ENCODE peak calls at places on chromosomes 16 and 17, in nine cellular contexts. Y is fibroblast of gingiva; S is AG08396; I is GM03348; F is amygdala; B is thoracic aorta; X is HFF-Myc; D is naive thymus-derived CD8-positive, alpha-beta T cell; N is stimulated activated CD4-positive, alpha-beta T cell treated with anti-CD3 and anti-CD28 coated beads, Interleukin-15, amount 100 ng/mL, for 48 hours. E is an unnamed sample.

GRCh38 chr16:56041556-56042140 is 149.6 kb upstream of the GNAO1 start:
- DNase-seq in S (no peak), X (no peak), I (no peak), B (no peak), F (no peak), D (no peak), Y (no peak), N (peak), E (no peak)

GRCh38 chr17:45813051-45813731 is 29.1 kb downstream of the CRHR1 start:
- DNase-seq in F (peak), S (no peak), D (no peak), Y (no peak), X (no peak), N (no peak), B (no peak), I (no peak), E (no peak)

GRCh38 chr16:56221995-56222394 is 30.7 kb downstream of the GNAO1 start:
- DNase-seq in Y (no peak), X (no peak), D (no peak), N (no peak), I (no peak), F (no peak), S (no peak), B (no peak), E (no peak)

GRCh38 chr16:79492036-79492435 is 108.5 kb downstream of the MAF start:
- DNase-seq in D (no peak), F (no peak), Y (no peak), B (no peak), I (no peak), S (no peak), N (no peak), X (no peak), E (no peak)

GRCh38 chr16:25005445-25006306 is 9.5 kb downstream of the ARHGAP17 start:
- DNase-seq in B (no peak), D (no peak), I (no peak), F (no peak), S (no peak), N (no peak), X (no peak), Y (no peak), E (no peak)

GRCh38 chr17:39092672-39093250 is 58.7 kb downstream of the PLXDC1 start:
- DNase-seq in N (no peak), D (no peak), X (no peak), I (no peak), Y (no peak), S (no peak), F (no peak), B (no peak), E (no peak)

GRCh38 chr16:3085868-3086595 is 13.1 kb downstream of the ZSCAN10 start:
- DNase-seq in F (no peak), X (no peak), S (no peak), Y (no peak), N (no peak), D (no peak), B (no peak), I (no peak), E (no peak)

GRCh38 chr17:48614904-48615211 is 234 bp downstream of the HOXB8 start:
- DNase-seq in B (no peak), D (no peak), I (peak), S (no peak), N (no peak), X (no peak), F (no peak), Y (no peak), E (no peak)

GRCh38 chr16:4477966-4478365 is 1.8 kb downstream of the HMOX2 start:
- DNase-seq in Y (peak), F (no peak), X (no peak), N (no peak), I (peak), S (no peak), B (no peak), D (no peak), E (no peak)

GRCh38 chr17:29495011-29495410 is 71.8 kb downstream of the ABHD15 start:
- DNase-seq in N (no peak), B (no peak), Y (peak), X (no peak), F (no peak), S (no peak), I (peak), D (no peak), E (no peak)

GRCh38 chr17:19753661-19754463 is 5.8 kb upstream of the ALDH3A1 start:
- DNase-seq in I (peak), F (peak), Y (peak), X (no peak), B (no peak), N (no peak), D (no peak), S (no peak), E (no peak)

GRCh38 chr17:5912927-5913565 is 157.1 kb upstream of the WSCD1 start:
- DNase-seq in I (no peak), B (no peak), Y (no peak), F (no peak), X (no peak), N (no peak), S (no peak), D (no peak), E (no peak)